ENCODE peak calls at places on chromosomes 16 and 17, in seven cellular contexts. T, O, A, H, G, I and U are unnamed samples.
A peak's percentile ranks its signal among the peaks of the same experiment; 100 is the strongest.

GRCh38 chr16:6106061-6106460 is 1008.5 kb upstream of the EEF2KMT start:
- DNase-seq in H (no peak), I (no peak), O (no peak), A (no peak), G (no peak), T (no peak), U (no peak)

GRCh38 chr16:12406840-12407690 is 396.6 kb downstream of the CPPED1 start:
- DNase-seq in H (no peak), G (no peak), T (peak; percentile 46), A (no peak), I (no peak), O (no peak), U (peak; percentile 48)

GRCh38 chr16:50371936-50372595 is 3.3 kb upstream of the BRD7 start:
- DNase-seq in H (no peak), A (no peak), O (peak; percentile 47), I (no peak), T (no peak), G (no peak), U (no peak)

GRCh38 chr16:29022196-29022595 is 37.3 kb downstream of the LAT start:
- DNase-seq in G (no peak), T (no peak), H (no peak), O (no peak), I (no peak), A (no peak), U (no peak)

GRCh38 chr17:77546772-77547201 is 406.0 kb downstream of the SEC14L1 start:
- DNase-seq in O (peak; percentile 89), H (no peak), A (peak; percentile 88), T (no peak), I (peak; percentile 55), G (no peak), U (no peak)

GRCh38 chr17:39737761-39738567 is at the start of gene GRB7:
- DNase-seq in A (peak; percentile 86), O (peak; percentile 71), T (no peak), I (peak; percentile 83), G (no peak), H (peak; percentile 74), U (no peak)

GRCh38 chr17:62931101-62931500 is 34.9 kb upstream of the TANC2 start:
- DNase-seq in T (peak; percentile 20), A (no peak), G (no peak), O (no peak), H (no peak), I (no peak), U (peak; percentile 2)

GRCh38 chr16:84699712-84700517 is at the start of gene USP10:
- DNase-seq in T (peak; percentile 68), A (peak; percentile 92), I (peak; percentile 88), G (peak; percentile 87), O (peak; percentile 91), H (peak; percentile 91), U (peak; percentile 72)

GRCh38 chr16:25707982-25708583 is 16.3 kb downstream of the HS3ST4 start:
- DNase-seq in T (no peak), A (peak; percentile 52), G (no peak), H (peak; percentile 55), I (peak; percentile 55), O (peak; percentile 77), U (no peak)

GRCh38 chr16:85718682-85719081 is 29.9 kb upstream of the GINS2 start:
- DNase-seq in O (no peak), T (no peak), I (peak; percentile 82), A (peak; percentile 67), H (peak; percentile 38), G (no peak), U (peak; percentile 25)

GRCh38 chr16:27285676-27286196 is 17.2 kb upstream of the NSMCE1 start:
- DNase-seq in O (no peak), I (no peak), G (no peak), T (no peak), A (no peak), H (no peak), U (no peak)

GRCh38 chr17:82812601-82813000 is 27.2 kb downstream of the ZNF750 start:
- DNase-seq in I (no peak), A (no peak), T (no peak), H (no peak), O (no peak), G (no peak), U (no peak)

GRCh38 chr16:29940656-29941055 is 14.6 kb upstream of the KCTD13 start:
- DNase-seq in A (no peak), H (no peak), O (no peak), T (no peak), I (no peak), G (no peak), U (no peak)

GRCh38 chr16:83715217-83715920 is 92.4 kb upstream of the HSBP1 start:
- DNase-seq in H (no peak), A (no peak), O (no peak), G (no peak), T (no peak), I (no peak), U (no peak)

GRCh38 chr16:74847202-74847601 is 72.6 kb upstream of the FA2H start:
- DNase-seq in T (no peak), O (no peak), I (no peak), G (no peak), A (no peak), H (no peak), U (no peak)

GRCh38 chr17:72004476-72005331 is 116.1 kb upstream of the SOX9 start:
- DNase-seq in I (no peak), O (no peak), G (no peak), T (no peak), H (no peak), A (no peak), U (no peak)

GRCh38 chr17:9571201-9571600 is 4.4 kb downstream of the STX8 start:
- DNase-seq in I (no peak), A (no peak), G (no peak), T (no peak), O (no peak), H (no peak), U (no peak)
- H4K8ac ChIP-seq in I (no peak overlapping the region), A (no peak overlapping the region), G (no peak overlapping the region), T (no peak overlapping the region), O (no peak overlapping the region), H (no peak overlapping the region), U (no peak overlapping the region)

GRCh38 chr16:1542533-1542932 is 9.1 kb downstream of the TMEM204 start:
- DNase-seq in A (no peak), G (no peak), I (no peak), O (no peak), T (no peak), H (no peak), U (no peak)
- H3K27ac ChIP-seq in A (no peak overlapping the region), G (no peak overlapping the region), I (no peak overlapping the region), O (no peak overlapping the region), T (no peak overlapping the region), H (peak overlapping the region; percentile 9), U (no peak overlapping the region)

GRCh38 chr17:41767324-41768042 is 19.0 kb downstream of the JUP start:
- DNase-seq in A (no peak), H (no peak), I (no peak), G (no peak), O (no peak), T (no peak), U (no peak)
- H4K8ac ChIP-seq in A (no peak overlapping the region), H (no peak overlapping the region), I (no peak overlapping the region), G (no peak overlapping the region), O (no peak overlapping the region), T (no peak overlapping the region), U (no peak overlapping the region)

DNA sequence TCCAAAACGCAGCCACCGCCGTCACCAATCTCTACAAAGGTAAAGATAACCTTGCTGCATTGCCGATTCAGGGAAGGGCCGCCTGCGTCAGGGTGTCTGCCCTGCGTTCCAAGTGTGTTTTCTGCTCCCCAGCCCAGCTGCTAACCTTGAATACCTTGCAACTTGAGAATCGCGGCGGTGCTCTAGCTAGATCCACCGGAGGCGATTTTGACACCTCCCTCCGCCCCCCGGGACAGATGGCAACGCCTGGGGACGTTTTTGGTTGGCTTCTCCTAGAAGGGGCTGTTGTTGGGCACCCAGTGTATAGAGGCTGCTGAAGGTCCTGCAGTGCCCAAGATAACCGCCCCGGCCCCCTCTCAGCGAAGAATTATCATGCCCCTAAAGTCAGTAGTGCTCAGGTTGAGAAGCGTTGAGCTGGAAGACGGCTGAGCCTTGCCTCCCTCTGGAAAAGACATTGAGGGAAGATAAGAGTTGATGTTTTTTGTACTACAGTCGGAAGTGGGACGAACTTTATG is 1.6 kb downstream of the HAPSTR1 start:
- DNase-seq in T (no peak), A (no peak), G (no peak), I (peak; percentile 51), H (peak; percentile 55), O (peak; percentile 67), U (no peak)
- H3K27ac ChIP-seq in T (peak overlapping the region; percentile 98), A (no peak overlapping the region), G (peak overlapping the region; percentile 47), I (peak overlapping the region; percentile 91), H (peak overlapping the region; percentile 73), O (peak overlapping the region; percentile 9), U (peak overlapping the region; percentile 44)

DNA sequence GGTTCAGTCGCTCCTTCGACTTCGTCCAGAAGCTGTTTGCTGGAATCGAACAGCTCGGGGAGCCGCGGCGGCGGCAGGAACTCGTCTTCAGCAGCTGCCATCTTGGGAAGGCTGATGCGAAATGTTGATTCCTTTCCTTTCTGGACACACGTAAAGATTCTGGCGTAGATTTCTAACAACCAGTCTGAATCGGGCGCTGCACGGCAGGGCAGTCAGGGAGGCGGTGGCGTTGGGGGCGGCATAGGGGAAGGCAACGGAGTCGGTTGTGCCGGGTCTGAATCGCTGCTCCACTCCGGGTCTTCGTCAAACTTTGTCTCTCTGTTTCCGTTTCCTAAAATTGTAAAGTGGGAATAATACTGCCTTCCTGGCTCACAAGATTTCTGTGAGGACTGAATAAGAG is 30.3 kb downstream of the TEX14 start:
- DNase-seq in O (no peak), G (no peak), A (no peak), T (no peak), H (no peak), I (no peak), U (no peak)
- H4K8ac ChIP-seq in O (no peak overlapping the region), G (no peak overlapping the region), A (no peak overlapping the region), T (no peak overlapping the region), H (no peak overlapping the region), I (peak overlapping the region; percentile 18), U (no peak overlapping the region)